ENCODE peak calls at places on chromosomes 4 and X, in nine cellular contexts. U, J, P, L, G, H, E, X and C are unnamed samples.

GRCh38 chr4:8038702-8039251 is 99.1 kb upstream of the AFAP1 start:
- DNase-seq in U (no peak), J (no peak), P (no peak), L (no peak), G (no peak), H (no peak), E (no peak), X (no peak), C (no peak)

GRCh38 chr4:121574618-121575017 is 122.2 kb downstream of the ANXA5 start:
- DNase-seq in U (no peak), J (no peak), P (no peak), L (no peak), G (no peak), H (no peak), E (no peak), X (no peak), C (no peak)

GRCh38 chr4:136343340-136343739 is 1189.0 kb downstream of the PCDH18 start:
- DNase-seq in U (no peak), J (no peak), P (no peak), L (no peak), G (no peak), H (no peak), E (no peak), X (no peak), C (no peak)

GRCh38 chr4:141919648-141920047 is 283.3 kb downstream of the IL15 start:
- DNase-seq in U (no peak), J (no peak), P (no peak), L (no peak), G (peak), H (no peak), E (no peak), X (no peak), C (no peak)

GRCh38 chr4:41718907-41719306 is 29.6 kb downstream of the PHOX2B start:
- DNase-seq in U (no peak), J (peak), P (no peak), L (no peak), G (peak), H (no peak), E (no peak), X (no peak), C (peak)

GRCh38 chr4:151302432-151302831 is 23.0 kb downstream of the SH3D19 start:
- DNase-seq in U (no peak), J (peak), P (no peak), L (no peak), G (peak), H (no peak), E (no peak), X (no peak), C (peak)

GRCh38 chr4:105350859-105351494 is 122.9 kb downstream of the PPA2 start:
- DNase-seq in U (no peak), J (peak), P (peak), L (no peak), G (peak), H (no peak), E (no peak), X (no peak), C (peak)

GRCh38 chrX:55039471-55039870 is 8.7 kb upstream of the ALAS2 start:
- DNase-seq in U (no peak), J (no peak), P (no peak), L (no peak), G (peak), H (no peak), E (no peak), X (no peak), C (no peak)

GRCh38 chrX:138925330-138925729 is 213.8 kb upstream of the FGF13 start:
- DNase-seq in U (no peak), J (peak), P (no peak), L (no peak), G (peak), H (no peak), E (peak), X (no peak), C (peak)

GRCh38 chrX:11239230-11239629 is 54.0 kb upstream of the AMELX start:
- DNase-seq in U (no peak), J (peak), P (peak), L (no peak), G (peak), H (no peak), E (no peak), X (no peak), C (peak)

GRCh38 chr4:185737489-185738037 is 74.4 kb downstream of the SORBS2 start:
- DNase-seq in U (no peak), J (no peak), P (no peak), L (no peak), G (no peak), H (no peak), E (no peak), X (no peak), C (no peak)

GRCh38 chr4:78464265-78464664 is 87.3 kb upstream of the ANXA3 start:
- DNase-seq in U (no peak), J (no peak), P (no peak), L (no peak), G (no peak), H (no peak), E (no peak), X (no peak), C (no peak)

GRCh38 chr4:149029056-149029651 is 586.9 kb upstream of the NR3C2 start:
- DNase-seq in U (no peak), J (no peak), P (no peak), L (no peak), G (no peak), H (peak), E (peak), X (no peak), C (no peak)

GRCh38 chr4:8493484-8493883 is 52.9 kb downstream of the TRMT44 start:
- DNase-seq in U (no peak), J (no peak), P (no peak), L (no peak), G (no peak), H (no peak), E (no peak), X (no peak), C (no peak)

GRCh38 chrX:124211312-124211942 is 121.0 kb upstream of the TEX13D start:
- DNase-seq in U (no peak), J (peak), P (no peak), L (no peak), G (peak), H (peak), E (peak), X (no peak), C (peak)

GRCh38 chr4:170662250-170662649 is 572.5 kb upstream of the AADAT start:
- DNase-seq in U (no peak), J (no peak), P (no peak), L (no peak), G (no peak), H (no peak), E (no peak), X (no peak), C (no peak)

DNA sequence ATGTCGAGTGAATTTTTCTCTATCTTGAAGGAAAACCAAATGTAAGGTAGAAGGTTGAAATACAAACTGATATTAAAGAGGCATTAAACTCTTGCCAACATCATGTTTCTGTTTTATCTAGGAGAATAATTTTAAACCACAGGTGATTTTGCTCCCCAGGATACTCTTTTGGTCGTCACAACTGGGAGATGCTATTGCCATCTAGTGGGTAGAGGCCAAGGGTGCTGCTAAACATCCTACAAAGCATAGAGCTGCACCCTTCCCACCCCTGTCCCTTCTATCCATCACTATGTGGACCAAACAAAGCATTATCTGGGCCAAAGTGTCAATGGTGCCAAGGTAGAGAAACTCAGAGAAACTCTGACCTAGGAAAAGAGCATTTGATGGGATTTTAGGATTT is 154.6 kb upstream of the MAGEB2 start:
- DNase-seq in U (peak), J (peak), P (no peak), L (no peak), G (no peak), H (no peak), E (peak), X (no peak), C (peak)
- TF ChIP-seq CTCF in U (peak), J (peak), P (no peak), L (no peak), G (peak), H (peak), E (peak), X (peak), C (peak)

GRCh38 chrX:110145854-110146253 is 142.9 kb downstream of the TMEM164 start:
- DNase-seq in U (peak), J (peak), P (peak), L (no peak), G (peak), H (peak), E (peak), X (no peak), C (peak)
- TF ChIP-seq CTCF in U (peak), J (peak), P (peak), L (peak), G (peak), H (peak), E (peak), X (peak), C (peak)

GRCh38 chr4:87390931-87391782 is at the start of gene HSD17B11:
- DNase-seq in U (peak), J (peak), P (peak), L (peak), G (peak), H (peak), E (peak), X (peak), C (peak)
- TF ChIP-seq CTCF in U (no peak), J (peak), P (no peak), L (no peak), G (peak), H (peak), E (no peak), X (peak), C (peak)

GRCh38 chr4:84470204-84470785 is 28.8 kb downstream of the NKX6-1 start:
- DNase-seq in U (no peak), J (peak), P (no peak), L (no peak), G (no peak), H (peak), E (peak), X (no peak), C (no peak)
- TF ChIP-seq CTCF in U (no peak), J (peak), P (no peak), L (no peak), G (peak), H (peak), E (no peak), X (no peak), C (peak)

DNA sequence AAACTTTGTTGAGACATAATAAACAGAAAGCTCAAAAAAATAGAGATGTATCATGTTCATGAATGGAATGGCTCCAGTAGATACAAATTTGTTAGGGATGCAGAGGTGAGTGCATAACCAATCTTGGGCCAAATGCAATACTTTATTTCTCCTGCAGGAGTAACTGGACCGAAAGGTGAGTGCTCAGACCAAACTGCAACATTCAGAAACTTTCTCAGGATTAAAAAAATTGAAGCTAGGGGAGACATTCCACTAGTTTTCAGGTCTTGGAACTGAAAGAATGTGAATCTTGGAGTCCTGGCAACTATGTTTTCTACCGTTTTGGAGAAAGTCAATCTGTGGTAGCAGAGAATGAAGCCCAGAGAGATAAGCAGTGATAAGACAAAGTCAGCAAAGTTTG is 21.2 kb upstream of the LCORL start:
- DNase-seq in U (no peak), J (no peak), P (no peak), L (no peak), G (no peak), H (no peak), E (no peak), X (no peak), C (no peak)
- TF ChIP-seq CTCF in U (peak), J (peak), P (no peak), L (no peak), G (peak), H (peak), E (no peak), X (no peak), C (peak)

GRCh38 chr4:6783111-6783981 is 819 bp downstream of the KIAA0232 start:
- DNase-seq in U (peak), J (peak), P (peak), L (peak), G (peak), H (peak), E (peak), X (peak), C (peak)
- TF ChIP-seq CTCF in U (no peak), J (peak), P (peak), L (no peak), G (no peak), H (peak), E (no peak), X (no peak), C (no peak)